ENCODE peak calls at places on chromosomes 2 and 18, in ten cellular contexts. L is IMR-90, K is A549, X is HepG2, D is GM12878, C is K562, G is heart left ventricle, V is body of pancreas, M is Peyer's patch, P is adrenal gland. Z is an unnamed sample.

GRCh38 chr2:218168635-218169462 is 2.1 kb upstream of the CXCR1 start:
- DNase-seq in G (peak; percentile 33), P (peak; percentile 45), V (peak; percentile 77), K (peak; percentile 35), C (peak; percentile 62), M (peak; percentile 84), X (peak; percentile 65), D (no peak), L (peak; percentile 18), Z (peak; percentile 80)

GRCh38 chr2:21256006-21256405 is 132.2 kb downstream of the TDRD15 start:
- DNase-seq in D (peak; percentile 51), X (no peak), M (no peak), P (peak; percentile 48), V (peak; percentile 13), K (no peak), L (no peak), C (no peak), G (peak; percentile 61), Z (peak; percentile 77)

GRCh38 chr2:197614532-197614931 is 60.9 kb downstream of the RFTN2 start:
- DNase-seq in C (no peak), P (no peak), M (no peak), K (no peak), X (no peak), V (no peak), G (no peak), L (no peak), D (no peak), Z (no peak)

GRCh38 chr2:199466704-199467461 is 9.1 kb upstream of the SATB2 start:
- DNase-seq in G (no peak), K (no peak), V (no peak), L (no peak), M (no peak), P (no peak), D (no peak), X (no peak), C (no peak), Z (no peak)

GRCh38 chr18:21218862-21219261 is 23.2 kb upstream of the GREB1L start:
- DNase-seq in G (no peak), K (no peak), L (no peak), M (no peak), V (no peak), P (no peak), C (no peak), D (no peak), X (no peak), Z (no peak)

GRCh38 chr2:163157411-163157810 is 318.8 kb upstream of the KCNH7 start:
- DNase-seq in G (no peak), L (peak; percentile 69), M (no peak), V (no peak), X (no peak), P (no peak), K (no peak), D (no peak), C (no peak), Z (no peak)

GRCh38 chr18:39199231-39199855 is 1633.7 kb upstream of the CELF4 start:
- DNase-seq in P (no peak), L (no peak), X (no peak), G (no peak), D (no peak), K (no peak), C (no peak), M (no peak), V (no peak), Z (no peak)

GRCh38 chr2:232459419-232460035 is 3.6 kb downstream of the ALPI start:
- DNase-seq in V (no peak), K (no peak), M (no peak), X (no peak), L (no peak), P (no peak), C (no peak), G (peak; percentile 6), D (no peak), Z (no peak)

GRCh38 chr18:11309172-11309571 is 159.8 kb upstream of the PIEZO2 start:
- DNase-seq in G (no peak), X (peak; percentile 38), C (no peak), P (no peak), V (no peak), L (no peak), K (no peak), M (no peak), D (no peak), Z (peak; percentile 66)

GRCh38 chr18:29157905-29158304 is 981.0 kb upstream of the CDH2 start:
- DNase-seq in P (no peak), V (no peak), G (no peak), D (no peak), X (no peak), L (peak; percentile 22), C (no peak), M (no peak), K (no peak), Z (no peak)
- H3K4me3 ChIP-seq in P (no peak overlapping the region), V (no peak overlapping the region), G (no peak overlapping the region), D (no peak overlapping the region), X (no peak overlapping the region), L (no peak overlapping the region), C (no peak overlapping the region), M (no peak overlapping the region), K (no peak overlapping the region), Z (no peak overlapping the region)

GRCh38 chr18:905307-905947 is 756 bp downstream of the ADCYAP1 start:
- DNase-seq in C (no peak), V (no peak), G (no peak), X (no peak), K (no peak), P (no peak), M (no peak), D (no peak), L (no peak), Z (no peak)
- H3K9me3 ChIP-seq in C (no peaks in the 10 kb centered on the region), V (no peaks in the 10 kb centered on the region), G (no peaks in the 10 kb centered on the region), X (no peaks in the 10 kb centered on the region), K (no peaks in the 10 kb centered on the region), P (no peaks in the 10 kb centered on the region), M (no peaks in the 10 kb centered on the region), D (no peaks in the 10 kb centered on the region), L (peaks cover 2% of the 10 kb centered on the region), Z (no peaks in the 10 kb centered on the region)

DNA sequence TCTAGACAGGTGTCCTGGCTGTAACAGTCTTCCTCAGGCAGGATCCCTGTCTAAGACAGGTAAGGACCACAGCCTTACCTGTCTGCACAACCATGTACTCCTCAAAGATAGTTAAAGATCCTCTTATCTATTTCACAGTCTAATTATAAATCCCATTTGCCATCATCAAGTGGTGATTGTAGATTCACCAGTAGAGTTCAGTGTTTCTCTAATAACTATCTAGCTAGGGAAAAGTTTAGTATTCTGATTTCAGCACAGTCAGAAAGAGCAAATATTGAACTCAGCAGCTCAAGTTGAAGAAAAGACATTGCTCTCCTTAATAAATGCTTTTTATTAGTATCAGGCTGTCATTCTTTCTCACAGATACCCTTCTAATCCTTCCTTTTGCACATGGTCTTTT is 1305.5 kb upstream of the NXPH2 start:
- DNase-seq in M (no peak), P (no peak), K (no peak), D (no peak), V (no peak), C (no peak), L (no peak), G (no peak), X (no peak), Z (no peak)
- TF ChIP-seq POLR2A in M (no peak), P (no peak), K (no peak), D (no peak), V (no peak), C (no peak), L (no peak), G (no peak), X (no peak), Z (no peak)

GRCh38 chr2:99822487-99823218 is 319.7 kb downstream of the AFF3 start:
- DNase-seq in M (no peak), D (no peak), P (no peak), G (no peak), K (no peak), L (no peak), V (no peak), X (no peak), C (no peak), Z (no peak)

GRCh38 chr2:99825630-99826029 is 316.8 kb downstream of the AFF3 start:
- DNase-seq in C (no peak), G (no peak), V (no peak), L (no peak), P (no peak), X (no peak), K (no peak), M (no peak), D (no peak), Z (no peak)

GRCh38 chr2:99831772-99832171 is 310.6 kb downstream of the AFF3 start:
- DNase-seq in X (peak; percentile 35), C (no peak), K (no peak), D (no peak), P (no peak), V (no peak), L (no peak), M (no peak), G (no peak), Z (no peak)

GRCh38 chr2:99832921-99833320 is 309.5 kb downstream of the AFF3 start:
- DNase-seq in G (no peak), P (no peak), X (peak; percentile 4), V (no peak), M (no peak), L (no peak), C (no peak), K (no peak), D (no peak), Z (peak; percentile 48)

DNA sequence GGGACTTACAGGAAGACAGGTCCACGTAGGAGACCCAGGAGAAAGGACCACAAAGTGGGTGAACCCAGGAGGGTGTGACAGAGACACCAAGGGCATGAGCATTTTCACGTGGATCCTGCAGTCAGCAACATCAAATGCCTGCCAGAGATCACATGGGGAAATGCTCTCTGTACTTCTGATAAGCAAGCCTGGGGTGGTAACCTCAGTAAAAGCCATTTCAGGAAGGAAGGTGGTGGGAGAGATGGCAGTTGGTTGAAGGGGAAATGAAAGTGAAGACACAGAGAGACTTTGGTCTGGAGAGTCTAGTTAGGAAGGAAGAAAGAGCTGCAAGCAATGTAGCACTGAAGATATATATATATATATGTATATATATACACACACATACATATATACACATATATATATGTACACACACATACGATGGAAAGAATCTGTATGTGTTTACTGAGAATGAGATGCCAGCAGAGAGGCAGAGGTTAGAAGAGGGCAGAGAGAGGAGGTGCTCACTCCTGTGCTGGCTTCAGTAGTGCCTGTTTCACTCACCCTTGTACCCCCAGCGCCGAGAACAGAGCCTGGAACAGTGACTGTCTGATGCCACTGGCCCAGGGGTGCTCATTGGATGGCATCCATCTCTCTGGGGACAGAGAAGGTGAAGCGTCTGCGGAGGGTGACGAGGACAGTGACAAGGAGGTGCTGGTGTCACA is 314.9 kb downstream of the AFF3 start:
- DNase-seq in V (no peak), P (no peak), X (no peak), K (no peak), M (no peak), D (no peak), C (no peak), G (no peak), L (no peak), Z (no peak)
- H3K4me3 ChIP-seq in V (no peak overlapping the region), P (no peak overlapping the region), X (no peak overlapping the region), K (no peak overlapping the region), M (no peak overlapping the region), D (no peak overlapping the region), C (no peak overlapping the region), G (no peak overlapping the region), L (no peak overlapping the region), Z (no peak overlapping the region)

DNA sequence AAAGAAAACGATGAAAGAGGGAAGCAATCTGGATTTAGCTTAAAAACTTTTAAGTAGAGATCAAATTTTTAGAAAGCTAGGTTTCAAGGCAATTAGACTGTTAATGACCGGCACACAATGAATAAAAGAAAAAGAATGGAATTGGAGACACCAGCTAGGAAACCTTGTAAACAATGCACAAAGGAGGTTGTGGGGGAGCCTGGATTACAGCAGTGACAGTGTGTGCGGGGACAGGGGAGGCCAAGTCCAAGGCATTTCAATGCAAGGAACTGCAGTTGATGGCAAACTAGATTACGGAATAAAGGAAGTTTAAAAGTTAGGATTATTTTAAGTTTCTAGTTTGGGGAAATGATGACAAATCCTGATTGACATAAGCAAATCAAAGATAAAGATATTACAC is 74.5 kb downstream of the DTNB start:
- DNase-seq in C (no peak), L (no peak), V (no peak), X (no peak), G (no peak), D (no peak), P (no peak), M (no peak), K (no peak), Z (peak; percentile 42)
- H3K9me3 ChIP-seq in C (no peaks in the 10 kb centered on the region), L (no peaks in the 10 kb centered on the region), V (no peaks in the 10 kb centered on the region), X (no peaks in the 10 kb centered on the region), G (no peaks in the 10 kb centered on the region), D (no peaks in the 10 kb centered on the region), P (no peaks in the 10 kb centered on the region), M (no peaks in the 10 kb centered on the region), K (no peaks in the 10 kb centered on the region), Z (no peaks in the 10 kb centered on the region)

Z was measured in testis.